ENCODE peak calls at places on chromosome 11, in seven cellular contexts. One of them, this sample, is unnamed.

GRCh38 chr11:35247863-35248262 is 108.9 kb downstream of the CD44 start:
- ATAC-seq in T-cell: peak
- ATAC-seq in WTC11: no peak
- ATAC-seq in memory B cell: no peak
- ATAC-seq in heart left ventricle: no peak
- ATAC-seq in right cardiac atrium: no peak
- ATAC-seq in activated T-cell treated with anti-CD3 and anti-CD28 coated beads, Interleukin-2, amount 50 U/mL, for 4 hours: peak
- ATAC-seq in this sample: peak

GRCh38 chr11:35887737-35888136 is 56.1 kb upstream of the LDLRAD3 start:
- ATAC-seq in activated T-cell treated with anti-CD3 and anti-CD28 coated beads, Interleukin-2, amount 50 U/mL, for 4 hours: no peak
- ATAC-seq in WTC11: no peak
- ATAC-seq in right cardiac atrium: no peak
- ATAC-seq in heart left ventricle: no peak
- ATAC-seq in memory B cell: no peak
- ATAC-seq in T-cell: no peak
- ATAC-seq in this sample: no peak

GRCh38 chr11:129041611-129042018 is 98.9 kb upstream of the TP53AIP1 start:
- ATAC-seq in activated T-cell treated with anti-CD3 and anti-CD28 coated beads, Interleukin-2, amount 50 U/mL, for 4 hours: no peak
- ATAC-seq in WTC11: no peak
- ATAC-seq in right cardiac atrium: no peak
- ATAC-seq in memory B cell: no peak
- ATAC-seq in heart left ventricle: no peak
- ATAC-seq in T-cell: no peak
- ATAC-seq in this sample: no peak

GRCh38 chr11:20963596-20963995 is 294.2 kb downstream of the NELL1 start:
- ATAC-seq in T-cell: no peak
- ATAC-seq in heart left ventricle: no peak
- ATAC-seq in right cardiac atrium: no peak
- ATAC-seq in activated T-cell treated with anti-CD3 and anti-CD28 coated beads, Interleukin-2, amount 50 U/mL, for 4 hours: no peak
- ATAC-seq in memory B cell: no peak
- ATAC-seq in WTC11: no peak
- ATAC-seq in this sample: no peak

GRCh38 chr11:128741511-128741910 is 47.6 kb downstream of the FLI1 start:
- ATAC-seq in T-cell: no peak
- ATAC-seq in WTC11: peak
- ATAC-seq in right cardiac atrium: no peak
- ATAC-seq in memory B cell: no peak
- ATAC-seq in heart left ventricle: no peak
- ATAC-seq in activated T-cell treated with anti-CD3 and anti-CD28 coated beads, Interleukin-2, amount 50 U/mL, for 4 hours: no peak
- ATAC-seq in this sample: no peak

GRCh38 chr11:36411202-36411640 is 98.9 kb downstream of the TRAF6 start:
- ATAC-seq in heart left ventricle: peak
- ATAC-seq in memory B cell: peak
- ATAC-seq in T-cell: no peak
- ATAC-seq in right cardiac atrium: peak
- ATAC-seq in activated T-cell treated with anti-CD3 and anti-CD28 coated beads, Interleukin-2, amount 50 U/mL, for 4 hours: no peak
- ATAC-seq in WTC11: no peak
- ATAC-seq in this sample: peak

GRCh38 chr11:16365456-16366355 is 9.4 kb upstream of the SOX6 start:
- ATAC-seq in activated T-cell treated with anti-CD3 and anti-CD28 coated beads, Interleukin-2, amount 50 U/mL, for 4 hours: no peak
- ATAC-seq in right cardiac atrium: no peak
- ATAC-seq in T-cell: no peak
- ATAC-seq in heart left ventricle: peak
- ATAC-seq in WTC11: no peak
- ATAC-seq in memory B cell: no peak
- ATAC-seq in this sample: no peak

GRCh38 chr11:34405079-34405858 is 33.5 kb upstream of the CAT start:
- ATAC-seq in WTC11: no peak
- ATAC-seq in activated T-cell treated with anti-CD3 and anti-CD28 coated beads, Interleukin-2, amount 50 U/mL, for 4 hours: peak
- ATAC-seq in memory B cell: no peak
- ATAC-seq in heart left ventricle: no peak
- ATAC-seq in T-cell: no peak
- ATAC-seq in right cardiac atrium: no peak
- ATAC-seq in this sample: peak

GRCh38 chr11:116519499-116519898 is 253.3 kb downstream of the BUD13 start:
- ATAC-seq in WTC11: no peak
- ATAC-seq in heart left ventricle: no peak
- ATAC-seq in memory B cell: no peak
- ATAC-seq in activated T-cell treated with anti-CD3 and anti-CD28 coated beads, Interleukin-2, amount 50 U/mL, for 4 hours: no peak
- ATAC-seq in T-cell: no peak
- ATAC-seq in right cardiac atrium: no peak
- ATAC-seq in this sample: peak

GRCh38 chr11:75561426-75562047 is 516 bp upstream of the SERPINH1 start:
- ATAC-seq in T-cell: no peak
- ATAC-seq in right cardiac atrium: no peak
- ATAC-seq in memory B cell: no peak
- ATAC-seq in activated T-cell treated with anti-CD3 and anti-CD28 coated beads, Interleukin-2, amount 50 U/mL, for 4 hours: peak
- ATAC-seq in heart left ventricle: no peak
- ATAC-seq in WTC11: no peak
- ATAC-seq in this sample: no peak

GRCh38 chr11:17516551-17517150 is 27.6 kb downstream of the USH1C start:
- ATAC-seq in T-cell: no peak
- ATAC-seq in memory B cell: no peak
- ATAC-seq in activated T-cell treated with anti-CD3 and anti-CD28 coated beads, Interleukin-2, amount 50 U/mL, for 4 hours: no peak
- ATAC-seq in heart left ventricle: no peak
- ATAC-seq in WTC11: no peak
- ATAC-seq in right cardiac atrium: no peak
- ATAC-seq in this sample: no peak

This sample was measured in activated T-helper 17 cell treated with anti-CD3 and anti-CD28 coated beads, Interleukin-2, amount 50 U/mL, for 72 hours.